ENCODE peak calls at places on chromosomes 4 and X, in seven cellular contexts. K, N, C, P, Z, W and R are unnamed samples.

GRCh38 chr4:129362685-129363274 is 266.8 kb downstream of the C4orf33 start:
- DNase-seq in K (peak), N (peak), C (peak), P (peak), Z (no peak), W (peak), R (peak)

GRCh38 chrX:129754266-129755024 is 15.7 kb downstream of the XPNPEP2 start:
- DNase-seq in K (no peak), N (no peak), C (no peak), P (no peak), Z (no peak), W (no peak), R (no peak)

GRCh38 chr4:72954811-72955210 is 114.7 kb downstream of the COX18 start:
- DNase-seq in K (no peak), N (no peak), C (no peak), P (no peak), Z (no peak), W (no peak), R (no peak)

GRCh38 chrX:76454456-76454927 is 27.0 kb downstream of the MAGEE1 start:
- DNase-seq in K (peak), N (no peak), C (no peak), P (no peak), Z (no peak), W (no peak), R (no peak)

GRCh38 chr4:97412331-97412730 is 730.9 kb downstream of the STPG2 start:
- DNase-seq in K (no peak), N (no peak), C (no peak), P (no peak), Z (no peak), W (no peak), R (no peak)

GRCh38 chrX:2434764-2435163 is 66.0 kb downstream of the DHRSX start:
- DNase-seq in K (no peak), N (no peak), C (no peak), P (no peak), Z (no peak), W (no peak), R (no peak)

GRCh38 chr4:40887690-40888089 is 137.9 kb downstream of the NSUN7 start:
- DNase-seq in K (peak), N (no peak), C (peak), P (no peak), Z (no peak), W (peak), R (peak)

GRCh38 chrX:102835504-102836146 is 101.4 kb upstream of the RAB40AL start:
- DNase-seq in K (peak), N (no peak), C (peak), P (peak), Z (no peak), W (no peak), R (no peak)

GRCh38 chr4:10082459-10083272 is 33.9 kb downstream of the WDR1 start:
- DNase-seq in K (no peak), N (peak), C (peak), P (peak), Z (peak), W (peak), R (peak)

GRCh38 chr4:96786306-96786705 is 946.4 kb downstream of the PDHA2 start:
- DNase-seq in K (no peak), N (no peak), C (no peak), P (no peak), Z (no peak), W (no peak), R (no peak)

GRCh38 chr4:152784490-152785195 is 4.9 kb downstream of the ARFIP1 start:
- DNase-seq in K (peak), N (no peak), C (no peak), P (no peak), Z (no peak), W (no peak), R (no peak)

GRCh38 chrX:150148749-150149672 is 210.7 kb upstream of the EOLA2 start:
- DNase-seq in K (peak), N (no peak), C (no peak), P (no peak), Z (no peak), W (no peak), R (no peak)

GRCh38 chr4:77621254-77621653 is 15.6 kb downstream of the CXCL13 start:
- DNase-seq in K (no peak), N (no peak), C (no peak), P (no peak), Z (no peak), W (no peak), R (no peak)

GRCh38 chrX:139759637-139760036 is 51.7 kb upstream of the MCF2 start:
- DNase-seq in K (peak), N (no peak), C (no peak), P (no peak), Z (no peak), W (no peak), R (no peak)

GRCh38 chrX:30065226-30065625 is 150.1 kb upstream of the MAGEB2 start:
- DNase-seq in K (peak), N (no peak), C (no peak), P (no peak), Z (no peak), W (no peak), R (no peak)

GRCh38 chrX:39445336-39445735 is 644.1 kb downstream of the MID1IP1 start:
- DNase-seq in K (no peak), N (peak), C (peak), P (peak), Z (no peak), W (no peak), R (no peak)

GRCh38 chrX:149527705-149528104 is 13.1 kb upstream of the EOLA1 start:
- DNase-seq in K (peak), N (no peak), C (no peak), P (no peak), Z (no peak), W (no peak), R (no peak)

GRCh38 chrX:119145241-119145653 is 17.6 kb upstream of the KIAA1210 start:
- DNase-seq in K (no peak), N (no peak), C (peak), P (no peak), Z (no peak), W (no peak), R (no peak)

GRCh38 chrX:13885591-13885990 is 68.7 kb upstream of the GPM6B start:
- DNase-seq in K (no peak), N (no peak), C (no peak), P (no peak), Z (no peak), W (no peak), R (no peak)

GRCh38 chr4:95050980-95051688 is 293.4 kb downstream of the BMPR1B start:
- DNase-seq in K (no peak), N (no peak), C (peak), P (no peak), Z (no peak), W (no peak), R (peak)

GRCh38 chr4:151727365-151727764 is 33.4 kb downstream of the GATB start:
- DNase-seq in K (peak), N (no peak), C (no peak), P (no peak), Z (no peak), W (no peak), R (no peak)
- H3K27ac ChIP-seq in K (no peak), N (no peak), C (no peak), P (no peak), Z (no peak), W (no peak), R (no peak)

DNA sequence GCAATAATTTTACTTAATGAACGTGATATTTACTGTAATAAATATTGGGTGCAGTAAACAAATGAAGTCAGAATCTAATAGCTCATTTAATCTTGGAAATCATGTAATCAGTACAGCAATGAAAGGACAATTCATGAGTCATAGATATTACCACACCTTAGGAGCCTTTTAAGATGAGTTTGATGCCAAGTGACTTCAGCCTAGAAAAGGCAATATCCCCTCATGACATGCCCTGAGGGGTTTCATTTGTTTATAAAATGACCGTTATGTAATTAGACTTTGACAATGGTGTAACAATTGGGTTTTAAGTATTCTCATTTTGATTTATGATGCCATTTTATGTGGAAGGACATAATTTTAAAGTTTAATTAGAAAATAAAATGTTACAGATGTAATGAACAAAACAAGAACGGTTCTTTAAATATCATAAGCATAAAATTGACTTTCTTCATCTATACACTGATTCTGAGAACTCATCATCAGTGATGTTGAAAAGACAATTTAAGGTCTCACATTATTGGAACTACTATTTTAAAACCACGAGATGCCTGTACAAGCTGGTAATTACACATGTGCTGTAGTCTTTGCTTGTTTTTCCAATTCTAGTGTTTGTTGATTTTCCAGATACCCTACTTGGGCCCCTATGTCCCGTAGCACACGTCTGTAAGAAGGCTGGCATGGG is 5.0 kb downstream of the FGF2 start:
- DNase-seq in K (peak), N (no peak), C (no peak), P (no peak), Z (no peak), W (no peak), R (no peak)
- TF ChIP-seq POLR2A in K (no peak), N (no peak), C (no peak), P (no peak), Z (no peak), W (no peak), R (no peak)

DNA sequence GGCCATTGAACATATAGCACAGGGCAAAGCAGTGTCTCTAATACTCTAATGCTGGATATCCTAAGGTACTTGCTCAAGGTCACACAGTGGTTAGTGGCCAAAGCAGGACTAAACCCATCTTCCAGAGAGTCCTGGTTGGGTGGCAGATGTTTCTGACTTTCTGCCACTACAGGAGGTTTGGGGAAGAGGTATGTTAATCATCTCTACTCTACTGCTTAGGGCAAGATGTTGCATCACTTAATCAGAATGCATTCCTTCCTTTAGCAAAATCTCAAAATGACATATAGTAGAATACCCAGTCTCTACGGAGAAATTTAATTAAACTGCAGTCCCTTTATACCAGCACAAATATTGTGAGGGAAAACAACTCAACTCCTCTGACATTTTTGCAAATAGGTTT is 190.7 kb upstream of the FAM241A start:
- DNase-seq in K (no peak), N (no peak), C (no peak), P (no peak), Z (no peak), W (no peak), R (no peak)
- H3K27ac ChIP-seq in K (no peak), N (no peak), C (no peak), P (no peak), Z (no peak), W (no peak), R (no peak)

GRCh38 chrX:77785746-77786548 is at the start of gene ATRX:
- DNase-seq in K (peak), N (peak), C (peak), P (peak), Z (peak), W (peak), R (peak)
- TF ChIP-seq POLR2A in K (peak), N (no peak), C (peak), P (peak), Z (peak), W (peak), R (peak)

GRCh38 chrX:15129412-15129811 is 140.5 kb downstream of the ASB9 start:
- DNase-seq in K (no peak), N (no peak), C (no peak), P (no peak), Z (no peak), W (no peak), R (no peak)

GRCh38 chrX:15127010-15127409 is 142.9 kb downstream of the ASB9 start:
- DNase-seq in K (no peak), N (no peak), C (no peak), P (no peak), Z (no peak), W (no peak), R (no peak)

GRCh38 chrX:15128838-15129237 is 141.0 kb downstream of the ASB9 start:
- DNase-seq in K (no peak), N (no peak), C (no peak), P (no peak), Z (no peak), W (no peak), R (no peak)
- H3K27ac ChIP-seq in K (no peak), N (no peak), C (no peak), P (no peak), Z (no peak), W (no peak), R (no peak)

DNA sequence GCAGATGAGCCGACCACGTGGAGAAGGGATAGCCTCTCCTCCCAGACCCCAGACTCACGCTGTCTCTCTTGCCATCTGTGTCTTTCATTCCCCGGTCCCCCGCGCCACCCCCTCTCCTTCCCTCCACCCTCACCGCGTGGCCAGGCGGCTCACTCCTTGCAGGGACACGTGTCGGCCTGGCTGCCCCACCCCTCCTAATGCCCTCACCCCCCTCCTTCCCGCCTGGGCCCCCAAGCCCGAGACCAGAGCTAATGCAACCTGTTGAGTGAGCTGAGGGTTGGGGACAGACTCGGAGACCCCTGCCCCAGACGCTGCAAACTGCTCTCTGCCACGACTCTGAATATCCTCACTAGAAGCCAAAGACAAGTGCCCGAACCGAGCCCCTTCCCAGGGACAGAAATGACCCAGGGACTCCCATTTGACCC is 1.8 kb downstream of the SLC38A5 start:
- DNase-seq in K (no peak), N (peak), C (no peak), P (peak), Z (no peak), W (no peak), R (no peak)
- TF ChIP-seq POLR2A in K (no peak), N (no peak), C (no peak), P (no peak), Z (no peak), W (no peak), R (no peak)

DNA sequence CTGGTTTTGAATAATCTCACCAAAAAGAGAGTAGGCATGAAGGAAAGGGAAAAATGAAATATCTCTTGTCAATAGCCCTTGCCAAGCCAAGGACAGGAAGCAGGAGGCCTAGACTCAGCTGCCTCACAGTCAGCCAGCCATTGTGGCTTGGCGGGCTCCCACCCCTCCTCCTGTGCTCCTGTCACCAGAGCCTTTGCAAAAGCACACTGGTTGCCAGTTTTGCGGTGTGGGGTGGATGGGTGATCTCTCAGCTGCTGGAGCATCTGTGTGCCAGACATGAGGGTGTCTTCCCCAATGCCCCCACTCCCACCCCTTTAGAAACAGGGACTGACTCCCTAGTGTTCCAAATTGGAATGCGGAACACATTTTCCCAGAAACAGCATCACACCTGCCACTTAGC is 26.1 kb downstream of the ARHGEF6 start:
- DNase-seq in K (no peak), N (no peak), C (peak), P (no peak), Z (no peak), W (no peak), R (peak)
- H3K27ac ChIP-seq in K (no peak), N (no peak), C (no peak), P (no peak), Z (no peak), W (no peak), R (peak)

DNA sequence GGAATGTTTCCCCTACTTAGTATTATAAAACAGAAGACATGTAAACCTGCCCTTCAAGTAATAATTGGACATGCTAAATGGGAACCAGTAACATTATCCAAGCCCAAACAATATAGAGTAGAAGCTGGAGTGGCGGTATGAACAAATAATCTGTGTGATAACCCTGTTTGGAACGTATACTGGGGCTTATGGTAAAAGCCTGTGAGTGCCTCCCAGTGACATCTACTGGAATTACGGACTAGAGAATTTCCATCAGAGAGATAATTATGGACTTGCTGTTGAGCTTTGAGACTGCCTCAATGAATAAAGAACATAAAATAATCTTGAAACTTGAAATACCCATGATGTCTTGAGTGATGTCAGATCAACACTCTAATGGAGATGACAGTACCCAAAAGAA is 406.3 kb upstream of the GRIA3 start:
- DNase-seq in K (no peak), N (no peak), C (no peak), P (no peak), Z (no peak), W (no peak), R (no peak)
- TF ChIP-seq POLR2A in K (no peak), N (no peak), C (no peak), P (no peak), Z (no peak), W (no peak), R (no peak)

DNA sequence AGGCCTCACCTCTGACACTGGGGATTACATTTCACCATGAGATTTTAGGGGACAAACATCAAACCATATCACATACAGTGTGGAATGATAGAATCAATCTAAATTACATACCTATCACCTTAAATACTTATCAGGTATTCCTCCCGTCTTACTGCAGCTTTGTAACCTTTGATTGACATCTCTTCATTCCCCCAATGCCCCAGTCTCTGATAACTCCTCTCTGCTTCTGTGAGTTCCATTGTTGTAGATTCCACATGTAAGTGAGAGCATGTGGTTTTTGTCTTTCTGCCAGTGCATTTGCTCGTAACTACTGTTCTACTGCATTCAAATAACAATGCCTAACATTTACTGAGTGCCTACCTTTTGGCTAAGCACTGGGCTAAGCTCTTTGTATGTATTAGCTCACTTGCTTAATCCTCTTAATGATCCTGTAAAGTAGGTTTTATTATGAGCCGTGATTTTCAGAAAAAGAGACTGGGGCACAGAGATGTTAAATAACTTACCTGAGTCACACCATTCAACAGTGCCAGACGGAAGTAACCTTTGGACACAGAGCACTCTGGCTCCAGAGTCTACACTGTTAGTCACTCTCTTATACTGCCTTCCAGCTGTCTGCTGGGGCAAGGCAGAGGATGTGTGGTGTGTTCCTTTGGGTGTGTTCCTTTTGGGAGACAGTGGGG is 63.7 kb upstream of the ESX1 start:
- DNase-seq in K (peak), N (peak), C (no peak), P (peak), Z (no peak), W (no peak), R (no peak)
- H3K27ac ChIP-seq in K (no peak), N (no peak), C (no peak), P (no peak), Z (no peak), W (no peak), R (no peak)